ENCODE peak calls at places on chromosome 1, in five cellular contexts. H, P, A, J and D are unnamed samples.
A peak's percentile ranks its signal among the peaks of the same experiment; 100 is the strongest.

GRCh38 chr1:205916541-205916940 is 26.7 kb downstream of the SLC26A9 start:
- DNase-seq in A (no peak), P (no peak), H (no peak), J (no peak), D (no peak)

GRCh38 chr1:67250051-67250653 is 57.5 kb upstream of the IL12RB2 start:
- DNase-seq in P (no peak), J (no peak), A (no peak), H (no peak), D (no peak)

GRCh38 chr1:6358757-6359567 is 34.6 kb downstream of the ACOT7 start:
- DNase-seq in A (peak; percentile 47), H (no peak), J (no peak), P (peak; percentile 56), D (peak; percentile 57)

GRCh38 chr1:88175631-88176226 is 508.3 kb upstream of the PKN2 start:
- DNase-seq in A (peak; percentile 50), J (no peak), P (no peak), H (no peak), D (no peak)

GRCh38 chr1:167601442-167602380 is 28.3 kb upstream of the RCSD1 start:
- DNase-seq in H (no peak), J (peak; percentile 66), P (peak; percentile 9), A (peak; percentile 57), D (peak; percentile 83)

GRCh38 chr1:24090736-24091135 is 21.2 kb downstream of the MYOM3 start:
- DNase-seq in A (no peak), H (peak; percentile 52), P (no peak), J (no peak), D (no peak)

GRCh38 chr1:205013683-205014367 is 29.2 kb upstream of the CNTN2 start:
- DNase-seq in H (no peak), J (peak; percentile 96), P (no peak), A (peak; percentile 76), D (peak; percentile 86)

GRCh38 chr1:245986404-245987221 is 520.5 kb downstream of the SMYD3 start:
- DNase-seq in P (no peak), A (no peak), H (no peak), J (no peak), D (peak; percentile 37)

GRCh38 chr1:190084552-190084951 is 393.1 kb downstream of the BRINP3 start:
- DNase-seq in H (no peak), J (no peak), A (no peak), P (no peak), D (no peak)

GRCh38 chr1:50268049-50268448 is 155.2 kb downstream of the DMRTA2 start:
- DNase-seq in H (no peak), A (no peak), P (no peak), J (no peak), D (peak; percentile 6)

GRCh38 chr1:164780863-164781262 is 221.9 kb downstream of the PBX1 start:
- DNase-seq in P (no peak), J (no peak), H (no peak), A (no peak), D (no peak)

GRCh38 chr1:86207323-86207722 is 50.8 kb upstream of the COL24A1 start:
- DNase-seq in P (no peak), J (no peak), A (peak; percentile 2), H (no peak), D (no peak)

GRCh38 chr1:174995916-174996315 is 3.8 kb upstream of the CACYBP start:
- DNase-seq in A (no peak), J (no peak), P (no peak), H (no peak), D (no peak)

GRCh38 chr1:39689635-39690034 is 1.6 kb downstream of the HPCAL4 start:
- DNase-seq in H (no peak), P (no peak), J (no peak), A (peak; percentile 47), D (no peak)

GRCh38 chr1:168751195-168751650 is 22.2 kb upstream of the DPT start:
- DNase-seq in P (no peak), J (no peak), H (no peak), A (no peak), D (no peak)

GRCh38 chr1:22184892-22185612 is 42.2 kb upstream of the WNT4 start:
- DNase-seq in H (no peak), A (no peak), J (peak; percentile 47), P (no peak), D (peak; percentile 29)

GRCh38 chr1:17176306-17177061 is 28.4 kb upstream of the PADI1 start:
- DNase-seq in J (no peak), A (peak; percentile 48), P (no peak), H (no peak), D (no peak)

GRCh38 chr1:202623075-202623474 is 87.2 kb downstream of the SYT2 start:
- DNase-seq in H (peak; percentile 66), A (no peak), P (no peak), J (no peak), D (no peak)

GRCh38 chr1:215911406-215911968 is 344.4 kb downstream of the KCTD3 start:
- DNase-seq in H (no peak), J (peak; percentile 24), A (no peak), P (no peak), D (no peak)

GRCh38 chr1:1179983-1180861 is 6.5 kb downstream of the TTLL10 start:
- DNase-seq in H (peak; percentile 61), A (no peak), J (no peak), P (no peak), D (no peak)

GRCh38 chr1:6889875-6890480 is 104.7 kb downstream of the CAMTA1 start:
- DNase-seq in H (no peak), P (peak; percentile 37), A (peak; percentile 72), J (peak; percentile 13), D (peak; percentile 64)